ENCODE peak calls at places on chromosomes 4 and X, in ten cellular contexts. One of them, this sample, is unnamed.

GRCh38 chr4:57233391-57233790 is 123.2 kb upstream of the IGFBP7 start:
- DNase-seq in choroid plexus epithelial cell: peak; percentile 48
- DNase-seq in MM.1S: no peak
- DNase-seq in HL-60: no peak
- DNase-seq in sigmoid colon: no peak
- DNase-seq in CD4-positive, alpha-beta T cell: no peak
- DNase-seq in glutamatergic neuron: no peak
- DNase-seq in transverse colon: no peak
- DNase-seq in CD8-positive, alpha-beta T cell: no peak
- DNase-seq in dorsolateral prefrontal cortex: no peak
- DNase-seq in this sample: no peak

GRCh38 chr4:83605744-83606172 is 69.8 kb downstream of the GPAT3 start:
- DNase-seq in choroid plexus epithelial cell: no peak
- DNase-seq in MM.1S: no peak
- DNase-seq in HL-60: no peak
- DNase-seq in sigmoid colon: no peak
- DNase-seq in CD4-positive, alpha-beta T cell: no peak
- DNase-seq in glutamatergic neuron: no peak
- DNase-seq in transverse colon: no peak
- DNase-seq in CD8-positive, alpha-beta T cell: no peak
- DNase-seq in dorsolateral prefrontal cortex: no peak
- DNase-seq in this sample: no peak

GRCh38 chr4:91829531-91829930 is 474.2 kb upstream of the GRID2 start:
- DNase-seq in choroid plexus epithelial cell: peak; percentile 17
- DNase-seq in MM.1S: no peak
- DNase-seq in HL-60: no peak
- DNase-seq in sigmoid colon: no peak
- DNase-seq in CD4-positive, alpha-beta T cell: no peak
- DNase-seq in glutamatergic neuron: no peak
- DNase-seq in transverse colon: no peak
- DNase-seq in CD8-positive, alpha-beta T cell: no peak
- DNase-seq in dorsolateral prefrontal cortex: no peak
- DNase-seq in this sample: no peak

GRCh38 chr4:186190456-186191265 is 706 bp upstream of the CYP4V2 start:
- DNase-seq in choroid plexus epithelial cell: peak; percentile 27
- DNase-seq in MM.1S: peak; percentile 73
- DNase-seq in HL-60: no peak
- DNase-seq in sigmoid colon: peak; percentile 75
- DNase-seq in CD4-positive, alpha-beta T cell: peak; percentile 47
- DNase-seq in glutamatergic neuron: peak; percentile 53
- DNase-seq in transverse colon: peak; percentile 56
- DNase-seq in CD8-positive, alpha-beta T cell: peak; percentile 80
- DNase-seq in dorsolateral prefrontal cortex: peak; percentile 60
- DNase-seq in this sample: no peak

GRCh38 chrX:1453951-1454785 is 1.5 kb upstream of the ASMTL start:
- DNase-seq in choroid plexus epithelial cell: peak; percentile 85
- DNase-seq in MM.1S: peak; percentile 81
- DNase-seq in HL-60: peak; percentile 32
- DNase-seq in sigmoid colon: peak; percentile 91
- DNase-seq in CD4-positive, alpha-beta T cell: peak; percentile 89
- DNase-seq in glutamatergic neuron: peak; percentile 93
- DNase-seq in transverse colon: peak; percentile 91
- DNase-seq in CD8-positive, alpha-beta T cell: peak; percentile 97
- DNase-seq in dorsolateral prefrontal cortex: peak; percentile 81
- DNase-seq in this sample: peak; percentile 76

GRCh38 chr4:174521800-174522182 is 497 bp downstream of the HPGD start:
- DNase-seq in choroid plexus epithelial cell: no peak
- DNase-seq in MM.1S: peak; percentile 57
- DNase-seq in HL-60: no peak
- DNase-seq in sigmoid colon: no peak
- DNase-seq in CD4-positive, alpha-beta T cell: no peak
- DNase-seq in glutamatergic neuron: no peak
- DNase-seq in transverse colon: peak; percentile 52
- DNase-seq in CD8-positive, alpha-beta T cell: no peak
- DNase-seq in dorsolateral prefrontal cortex: no peak
- DNase-seq in this sample: no peak

GRCh38 chr4:95638920-95639501 is 90.2 kb upstream of the UNC5C start:
- DNase-seq in choroid plexus epithelial cell: peak; percentile 55
- DNase-seq in MM.1S: peak; percentile 38
- DNase-seq in HL-60: no peak
- DNase-seq in sigmoid colon: no peak
- DNase-seq in CD4-positive, alpha-beta T cell: no peak
- DNase-seq in glutamatergic neuron: no peak
- DNase-seq in transverse colon: no peak
- DNase-seq in CD8-positive, alpha-beta T cell: no peak
- DNase-seq in dorsolateral prefrontal cortex: no peak
- DNase-seq in this sample: no peak

GRCh38 chrX:46180258-46180687 is 364.9 kb downstream of the ZNF674 start:
- DNase-seq in choroid plexus epithelial cell: peak; percentile 67
- DNase-seq in MM.1S: peak; percentile 6
- DNase-seq in HL-60: peak; percentile 65
- DNase-seq in sigmoid colon: no peak
- DNase-seq in CD4-positive, alpha-beta T cell: no peak
- DNase-seq in glutamatergic neuron: no peak
- DNase-seq in transverse colon: no peak
- DNase-seq in CD8-positive, alpha-beta T cell: no peak
- DNase-seq in dorsolateral prefrontal cortex: no peak
- DNase-seq in this sample: no peak

DNA sequence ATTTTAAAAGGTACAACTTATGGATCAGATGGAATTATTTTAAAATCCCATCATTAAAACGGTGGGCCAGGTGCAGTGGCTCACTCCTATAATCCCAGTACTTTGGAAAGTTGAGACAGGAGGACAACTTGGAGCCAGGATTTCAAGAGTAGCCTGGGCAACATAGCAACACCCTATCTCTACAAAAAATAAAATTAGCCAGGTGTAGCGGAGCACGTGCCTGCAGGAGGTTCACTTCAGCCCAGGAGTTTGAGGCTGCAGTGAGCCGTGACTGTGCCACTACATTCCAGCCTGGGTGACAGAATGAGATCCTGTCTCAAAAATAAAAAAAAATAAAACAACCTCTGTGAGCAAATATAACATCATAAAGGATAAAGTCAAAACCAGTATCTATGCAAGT is 11.4 kb downstream of the ADH5 start:
- DNase-seq in choroid plexus epithelial cell: no peak
- DNase-seq in MM.1S: no peak
- DNase-seq in HL-60: no peak
- DNase-seq in sigmoid colon: no peak
- DNase-seq in CD4-positive, alpha-beta T cell: no peak
- DNase-seq in glutamatergic neuron: no peak
- DNase-seq in transverse colon: no peak
- DNase-seq in CD8-positive, alpha-beta T cell: no peak
- DNase-seq in dorsolateral prefrontal cortex: no peak
- DNase-seq in this sample: no peak
- TF ChIP-seq CTCF in choroid plexus epithelial cell: no peak
- TF ChIP-seq CTCF in MM.1S: no peak
- TF ChIP-seq CTCF in HL-60: no peak
- TF ChIP-seq CTCF in sigmoid colon: no peak
- TF ChIP-seq CTCF in CD4-positive, alpha-beta T cell: no peak
- TF ChIP-seq CTCF in glutamatergic neuron: no peak
- TF ChIP-seq CTCF in transverse colon: no peak
- TF ChIP-seq CTCF in CD8-positive, alpha-beta T cell: no peak
- TF ChIP-seq CTCF in dorsolateral prefrontal cortex: no peak
- TF ChIP-seq CTCF in this sample: no peak

GRCh38 chr4:154086247-154086646 is 297.4 kb upstream of the SFRP2 start:
- DNase-seq in choroid plexus epithelial cell: no peak
- DNase-seq in MM.1S: no peak
- DNase-seq in HL-60: no peak
- DNase-seq in sigmoid colon: no peak
- DNase-seq in CD4-positive, alpha-beta T cell: no peak
- DNase-seq in glutamatergic neuron: no peak
- DNase-seq in transverse colon: no peak
- DNase-seq in CD8-positive, alpha-beta T cell: no peak
- DNase-seq in dorsolateral prefrontal cortex: no peak
- DNase-seq in this sample: no peak

GRCh38 chr4:154078504-154079350 is 289.8 kb upstream of the SFRP2 start:
- DNase-seq in choroid plexus epithelial cell: no peak
- DNase-seq in MM.1S: no peak
- DNase-seq in HL-60: no peak
- DNase-seq in sigmoid colon: no peak
- DNase-seq in CD4-positive, alpha-beta T cell: no peak
- DNase-seq in glutamatergic neuron: no peak
- DNase-seq in transverse colon: no peak
- DNase-seq in CD8-positive, alpha-beta T cell: no peak
- DNase-seq in dorsolateral prefrontal cortex: no peak
- DNase-seq in this sample: no peak

GRCh38 chr4:154084864-154085263 is 296.0 kb upstream of the SFRP2 start:
- DNase-seq in choroid plexus epithelial cell: peak; percentile 26
- DNase-seq in MM.1S: no peak
- DNase-seq in HL-60: no peak
- DNase-seq in sigmoid colon: no peak
- DNase-seq in CD4-positive, alpha-beta T cell: no peak
- DNase-seq in glutamatergic neuron: no peak
- DNase-seq in transverse colon: no peak
- DNase-seq in CD8-positive, alpha-beta T cell: no peak
- DNase-seq in dorsolateral prefrontal cortex: no peak
- DNase-seq in this sample: no peak

GRCh38 chr4:154081391-154081790 is 292.5 kb upstream of the SFRP2 start:
- DNase-seq in choroid plexus epithelial cell: no peak
- DNase-seq in MM.1S: no peak
- DNase-seq in HL-60: no peak
- DNase-seq in sigmoid colon: no peak
- DNase-seq in CD4-positive, alpha-beta T cell: no peak
- DNase-seq in glutamatergic neuron: no peak
- DNase-seq in transverse colon: no peak
- DNase-seq in CD8-positive, alpha-beta T cell: no peak
- DNase-seq in dorsolateral prefrontal cortex: no peak
- DNase-seq in this sample: no peak

GRCh38 chr4:154082760-154083530 is 294.1 kb upstream of the SFRP2 start:
- DNase-seq in choroid plexus epithelial cell: peak; percentile 43
- DNase-seq in MM.1S: no peak
- DNase-seq in HL-60: no peak
- DNase-seq in sigmoid colon: no peak
- DNase-seq in CD4-positive, alpha-beta T cell: no peak
- DNase-seq in glutamatergic neuron: peak; percentile 85
- DNase-seq in transverse colon: no peak
- DNase-seq in CD8-positive, alpha-beta T cell: no peak
- DNase-seq in dorsolateral prefrontal cortex: no peak
- DNase-seq in this sample: no peak
- TF ChIP-seq CTCF in choroid plexus epithelial cell: peak; percentile 62
- TF ChIP-seq CTCF in MM.1S: peak; percentile 39
- TF ChIP-seq CTCF in HL-60: peak; percentile 9
- TF ChIP-seq CTCF in sigmoid colon: no peak
- TF ChIP-seq CTCF in CD4-positive, alpha-beta T cell: no peak
- TF ChIP-seq CTCF in glutamatergic neuron: peak; percentile 71
- TF ChIP-seq CTCF in transverse colon: no peak
- TF ChIP-seq CTCF in CD8-positive, alpha-beta T cell: peak; percentile 14
- TF ChIP-seq CTCF in dorsolateral prefrontal cortex: no peak
- TF ChIP-seq CTCF in this sample: no peak

GRCh38 chr4:148151797-148152196 is 290.4 kb downstream of the NR3C2 start:
- DNase-seq in choroid plexus epithelial cell: no peak
- DNase-seq in MM.1S: no peak
- DNase-seq in HL-60: no peak
- DNase-seq in sigmoid colon: no peak
- DNase-seq in CD4-positive, alpha-beta T cell: no peak
- DNase-seq in glutamatergic neuron: no peak
- DNase-seq in transverse colon: no peak
- DNase-seq in CD8-positive, alpha-beta T cell: no peak
- DNase-seq in dorsolateral prefrontal cortex: no peak
- DNase-seq in this sample: no peak

GRCh38 chr4:148154769-148155168 is 287.4 kb downstream of the NR3C2 start:
- DNase-seq in choroid plexus epithelial cell: no peak
- DNase-seq in MM.1S: no peak
- DNase-seq in HL-60: no peak
- DNase-seq in sigmoid colon: no peak
- DNase-seq in CD4-positive, alpha-beta T cell: no peak
- DNase-seq in glutamatergic neuron: no peak
- DNase-seq in transverse colon: no peak
- DNase-seq in CD8-positive, alpha-beta T cell: no peak
- DNase-seq in dorsolateral prefrontal cortex: no peak
- DNase-seq in this sample: no peak

GRCh38 chr4:148152868-148153630 is 289.2 kb downstream of the NR3C2 start:
- DNase-seq in choroid plexus epithelial cell: peak; percentile 33
- DNase-seq in MM.1S: no peak
- DNase-seq in HL-60: no peak
- DNase-seq in sigmoid colon: no peak
- DNase-seq in CD4-positive, alpha-beta T cell: no peak
- DNase-seq in glutamatergic neuron: no peak
- DNase-seq in transverse colon: no peak
- DNase-seq in CD8-positive, alpha-beta T cell: no peak
- DNase-seq in dorsolateral prefrontal cortex: no peak
- DNase-seq in this sample: no peak
- TF ChIP-seq CTCF in choroid plexus epithelial cell: peak; percentile 31
- TF ChIP-seq CTCF in MM.1S: no peak
- TF ChIP-seq CTCF in HL-60: no peak
- TF ChIP-seq CTCF in sigmoid colon: no peak
- TF ChIP-seq CTCF in CD4-positive, alpha-beta T cell: no peak
- TF ChIP-seq CTCF in glutamatergic neuron: no peak
- TF ChIP-seq CTCF in transverse colon: no peak
- TF ChIP-seq CTCF in CD8-positive, alpha-beta T cell: no peak
- TF ChIP-seq CTCF in dorsolateral prefrontal cortex: no peak
- TF ChIP-seq CTCF in this sample: no peak

GRCh38 chr4:2947926-2948325 is 15.3 kb downstream of the NOP14 start:
- DNase-seq in choroid plexus epithelial cell: no peak
- DNase-seq in MM.1S: no peak
- DNase-seq in HL-60: no peak
- DNase-seq in sigmoid colon: peak; percentile 61
- DNase-seq in CD4-positive, alpha-beta T cell: no peak
- DNase-seq in glutamatergic neuron: no peak
- DNase-seq in transverse colon: no peak
- DNase-seq in CD8-positive, alpha-beta T cell: no peak
- DNase-seq in dorsolateral prefrontal cortex: no peak
- DNase-seq in this sample: no peak

GRCh38 chr4:2950221-2950989 is 12.8 kb downstream of the NOP14 start:
- DNase-seq in choroid plexus epithelial cell: no peak
- DNase-seq in MM.1S: no peak
- DNase-seq in HL-60: no peak
- DNase-seq in sigmoid colon: peak; percentile 53
- DNase-seq in CD4-positive, alpha-beta T cell: no peak
- DNase-seq in glutamatergic neuron: no peak
- DNase-seq in transverse colon: no peak
- DNase-seq in CD8-positive, alpha-beta T cell: no peak
- DNase-seq in dorsolateral prefrontal cortex: no peak
- DNase-seq in this sample: no peak

GRCh38 chr4:2946812-2947600 is 16.2 kb downstream of the NOP14 start:
- DNase-seq in choroid plexus epithelial cell: no peak
- DNase-seq in MM.1S: no peak
- DNase-seq in HL-60: no peak
- DNase-seq in sigmoid colon: peak; percentile 64
- DNase-seq in CD4-positive, alpha-beta T cell: no peak
- DNase-seq in glutamatergic neuron: no peak
- DNase-seq in transverse colon: no peak
- DNase-seq in CD8-positive, alpha-beta T cell: no peak
- DNase-seq in dorsolateral prefrontal cortex: no peak
- DNase-seq in this sample: no peak

GRCh38 chr4:2949782-2950125 is 13.5 kb downstream of the NOP14 start:
- DNase-seq in choroid plexus epithelial cell: no peak
- DNase-seq in MM.1S: no peak
- DNase-seq in HL-60: no peak
- DNase-seq in sigmoid colon: peak; percentile 46
- DNase-seq in CD4-positive, alpha-beta T cell: no peak
- DNase-seq in glutamatergic neuron: no peak
- DNase-seq in transverse colon: no peak
- DNase-seq in CD8-positive, alpha-beta T cell: no peak
- DNase-seq in dorsolateral prefrontal cortex: no peak
- DNase-seq in this sample: no peak

GRCh38 chr4:2948895-2949781 is 14.1 kb downstream of the NOP14 start:
- DNase-seq in choroid plexus epithelial cell: no peak
- DNase-seq in MM.1S: no peak
- DNase-seq in HL-60: no peak
- DNase-seq in sigmoid colon: peak; percentile 55
- DNase-seq in CD4-positive, alpha-beta T cell: no peak
- DNase-seq in glutamatergic neuron: no peak
- DNase-seq in transverse colon: no peak
- DNase-seq in CD8-positive, alpha-beta T cell: no peak
- DNase-seq in dorsolateral prefrontal cortex: no peak
- DNase-seq in this sample: no peak
- TF ChIP-seq CTCF in choroid plexus epithelial cell: peak; percentile 56
- TF ChIP-seq CTCF in MM.1S: peak; percentile 24
- TF ChIP-seq CTCF in HL-60: peak; percentile 38
- TF ChIP-seq CTCF in sigmoid colon: no peak
- TF ChIP-seq CTCF in CD4-positive, alpha-beta T cell: peak; percentile 22
- TF ChIP-seq CTCF in glutamatergic neuron: no peak
- TF ChIP-seq CTCF in transverse colon: no peak
- TF ChIP-seq CTCF in CD8-positive, alpha-beta T cell: no peak
- TF ChIP-seq CTCF in dorsolateral prefrontal cortex: peak; percentile 31
- TF ChIP-seq CTCF in this sample: peak; percentile 20